ENCODE peak calls at places on chromosome 18, in four cellular contexts. U is K562, C is GM12878, P is HepG2. H is an unnamed sample.

GRCh38 chr18:53165770-53166169 is 825.8 kb downstream of the DCC start:
- DNase-seq in U (no peak), C (no peak), P (no peak), H (no peak)

GRCh38 chr18:63974991-63975390 is 5.1 kb downstream of the SERPINB8 start:
- DNase-seq in U (no peak), C (no peak), P (peak; percentile 20), H (no peak)

GRCh38 chr18:649341-649740 is 8.1 kb upstream of the TYMS start:
- DNase-seq in U (no peak), C (no peak), P (peak; percentile 35), H (no peak)

GRCh38 chr18:73879771-73880170 is 267.9 kb downstream of the FBXO15 start:
- DNase-seq in U (no peak), C (no peak), P (no peak), H (no peak)

GRCh38 chr18:2906522-2907458 is 60.0 kb downstream of the EMILIN2 start:
- DNase-seq in U (peak; percentile 85), C (no peak), P (peak; percentile 12), H (no peak)

GRCh38 chr18:11865071-11865470 is 13.9 kb downstream of the CHMP1B start:
- DNase-seq in U (no peak), C (no peak), P (no peak), H (no peak)

GRCh38 chr18:76209597-76209996 is 285.4 kb downstream of the ZNF516 start:
- DNase-seq in U (no peak), C (no peak), P (no peak), H (no peak)

GRCh38 chr18:79485788-79486355 is 90.1 kb downstream of the NFATC1 start:
- DNase-seq in U (no peak), C (no peak), P (no peak), H (no peak)

GRCh38 chr18:44579028-44579692 is 101.5 kb upstream of the SETBP1 start:
- DNase-seq in U (peak; percentile 12), C (no peak), P (peak; percentile 1), H (peak; percentile 9)

GRCh38 chr18:35467624-35468016 is 30.1 kb downstream of the INO80C start:
- DNase-seq in U (no peak), C (peak; percentile 19), P (no peak), H (no peak)

GRCh38 chr18:36917907-36918306 is 89.0 kb downstream of the KIAA1328 start:
- DNase-seq in U (no peak), C (no peak), P (no peak), H (no peak)

GRCh38 chr18:3653859-3654441 is 204.0 kb downstream of the TGIF1 start:
- DNase-seq in U (peak; percentile 40), C (no peak), P (no peak), H (no peak)

DNA sequence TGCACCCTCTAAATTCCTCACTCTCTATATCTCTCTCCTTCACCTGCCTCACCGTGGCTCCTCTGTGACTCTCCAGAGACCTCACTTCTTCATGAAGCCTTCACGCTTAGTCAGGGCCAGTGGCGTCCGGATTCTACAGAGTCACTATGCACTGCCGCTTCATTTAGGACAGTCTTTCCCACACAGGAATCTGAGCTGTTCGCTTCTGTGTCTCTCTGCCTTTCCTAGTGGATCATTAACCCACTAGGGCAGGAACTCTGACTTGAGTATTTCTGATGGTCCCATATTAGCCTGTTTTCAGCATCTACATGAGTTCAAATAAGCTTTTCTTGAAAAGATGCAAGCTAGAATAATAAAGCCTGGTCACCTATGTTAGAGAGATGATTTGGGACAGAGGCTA is 180.2 kb upstream of the DOK6 start:
- DNase-seq in U (no peak), C (no peak), P (peak; percentile 2), H (no peak)
- TF ChIP-seq SP1 in U (no peak), C (no peak), P (no peak), H (no peak)

GRCh38 chr18:24136967-24137373 is 1.9 kb upstream of the CABYR start:
- DNase-seq in U (no peak), C (no peak), P (no peak), H (no peak)
- TF ChIP-seq FOXK2 in U (no peak), C (no peak), P (no peak), H (no peak)

DNA sequence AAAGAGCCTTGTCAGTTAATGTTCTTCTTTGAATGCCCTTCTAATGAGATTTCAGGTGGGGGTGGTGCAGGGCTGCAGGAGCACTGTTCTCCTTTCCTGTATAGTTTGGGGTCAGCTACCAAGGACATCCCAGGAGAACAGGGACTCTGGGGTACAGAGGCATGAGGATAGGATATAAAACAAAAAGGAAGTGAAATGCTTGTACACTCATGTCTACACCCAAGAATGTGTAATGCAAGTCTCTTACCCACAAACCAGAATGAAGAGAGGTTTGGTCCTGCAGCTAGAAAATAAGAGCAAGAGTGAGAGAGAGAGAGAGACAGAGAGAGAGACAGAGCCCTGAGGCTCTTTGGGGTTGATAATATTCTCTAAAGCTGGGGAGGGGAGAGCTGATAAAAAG is 151.8 kb upstream of the KCTD1 start:
- DNase-seq in U (no peak), C (no peak), P (no peak), H (no peak)
- TF ChIP-seq BHLHE40 in U (no peak), C (no peak), P (no peak), H (no peak)

GRCh38 chr18:48376406-48376805 is 32.8 kb downstream of the ZBTB7C start:
- DNase-seq in U (no peak), C (no peak), P (no peak), H (no peak)

GRCh38 chr18:48375150-48375790 is 33.9 kb downstream of the ZBTB7C start:
- DNase-seq in U (no peak), C (no peak), P (no peak), H (no peak)

GRCh38 chr18:48376934-48377333 is 32.2 kb downstream of the ZBTB7C start:
- DNase-seq in U (no peak), C (no peak), P (no peak), H (no peak)

GRCh38 chr18:48371854-48372598 is 37.2 kb downstream of the ZBTB7C start:
- DNase-seq in U (peak; percentile 8), C (no peak), P (no peak), H (no peak)

GRCh38 chr18:48374423-48375149 is 34.6 kb downstream of the ZBTB7C start:
- DNase-seq in U (no peak), C (no peak), P (no peak), H (no peak)
- TF ChIP-seq SP1 in U (no peak), C (no peak), P (no peak), H (no peak)

GRCh38 chr18:23107718-23108117 is 27.6 kb upstream of the CABLES1 start:
- DNase-seq in U (no peak), C (no peak), P (no peak), H (no peak)
- TF ChIP-seq FOXK2 in U (no peak), C (no peak), P (no peak), H (no peak)

DNA sequence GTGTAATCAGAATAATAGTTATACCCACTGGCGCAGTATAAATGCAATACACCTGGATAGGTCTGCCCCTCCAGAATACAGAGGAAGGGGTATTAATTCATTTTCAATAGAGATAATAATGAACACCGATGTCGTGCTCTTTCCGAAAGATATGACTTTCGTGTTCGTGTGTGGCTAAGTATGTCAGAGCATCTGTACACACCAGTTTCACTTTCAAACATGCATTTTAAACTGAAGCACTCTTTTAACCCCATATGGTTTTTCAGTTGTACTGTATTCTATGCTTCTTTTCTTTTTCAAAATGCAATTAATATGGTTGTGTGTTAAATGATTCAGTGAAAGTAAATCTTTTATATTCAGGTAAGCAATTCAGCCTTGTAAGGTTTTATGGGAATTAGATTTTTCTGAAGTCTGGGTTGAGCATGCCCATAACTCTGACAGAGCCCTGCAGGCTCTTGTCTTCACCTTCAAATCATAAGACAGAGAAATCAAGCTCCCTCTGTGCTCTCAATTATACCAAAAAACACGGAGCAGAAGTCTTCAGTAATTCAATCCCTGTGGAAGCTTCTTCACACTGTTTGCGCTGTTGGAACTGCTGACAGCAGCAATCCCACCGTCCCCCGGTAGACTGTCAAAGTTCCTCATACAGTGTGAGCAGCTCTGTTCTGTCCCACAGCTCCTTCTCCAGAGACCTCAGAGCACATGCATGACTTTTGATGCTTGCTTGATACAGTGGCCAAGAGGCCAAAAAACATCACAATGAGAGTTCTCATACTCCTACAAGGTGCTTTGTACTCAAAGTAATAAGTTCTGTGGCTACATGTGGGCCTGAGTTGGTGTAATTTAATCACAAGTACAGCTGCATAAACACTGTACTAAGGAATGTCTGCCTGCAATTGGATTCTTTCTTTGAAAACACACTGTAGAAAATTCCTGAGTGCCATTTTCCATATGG is 186.9 kb downstream of the ZNF521 start:
- DNase-seq in U (no peak), C (no peak), P (peak; percentile 2), H (peak; percentile 60)
- TF ChIP-seq BHLHE40 in U (no peak), C (no peak), P (no peak), H (no peak)

H was measured in HEK293T.